ENCODE peak calls at places on chromosome 1, in seven cellular contexts. U is glutamatergic neuron, F is ureter, L is AG04450, G is NCI-H1417, N is NCI-H2107, B is NCI-H1092. Z is an unnamed sample.

GRCh38 chr1:119275145-119275929 is 93.2 kb upstream of the HAO2 start:
- DNase-seq in U (peak; percentile 42), G (peak; percentile 62), L (peak; percentile 32), F (no peak), B (peak; percentile 12), N (no peak), Z (peak; percentile 57)

GRCh38 chr1:24163999-24164398 is 21.1 kb upstream of the IL22RA1 start:
- DNase-seq in L (no peak), B (no peak), G (no peak), U (no peak), N (no peak), F (no peak), Z (no peak)

GRCh38 chr1:3558036-3558726 is 53.1 kb downstream of the MEGF6 start:
- DNase-seq in U (no peak), B (no peak), F (no peak), G (no peak), L (no peak), N (no peak), Z (no peak)

GRCh38 chr1:60908159-60908558 is 174.2 kb upstream of the NFIA start:
- DNase-seq in B (no peak), G (no peak), U (no peak), N (no peak), F (no peak), L (no peak), Z (no peak)

GRCh38 chr1:58619286-58620054 is 42.4 kb upstream of the TACSTD2 start:
- DNase-seq in L (no peak), G (no peak), U (no peak), F (peak; percentile 48), B (no peak), N (no peak), Z (no peak)

GRCh38 chr1:110272045-110272444 is 61.9 kb downstream of the KCNC4 start:
- DNase-seq in N (no peak), B (no peak), U (no peak), G (no peak), L (no peak), F (no peak), Z (no peak)

GRCh38 chr1:221723918-221724263 is 18.0 kb downstream of the DUSP10 start:
- DNase-seq in B (no peak), N (no peak), G (no peak), F (no peak), U (no peak), L (no peak), Z (no peak)

GRCh38 chr1:200473698-200474371 is 64.0 kb upstream of the ZNF281 start:
- DNase-seq in G (no peak), N (no peak), U (no peak), F (no peak), L (no peak), B (no peak), Z (peak; percentile 4)

GRCh38 chr1:54603241-54603640 is 20.1 kb downstream of the FAM151A start:
- DNase-seq in B (no peak), U (no peak), L (no peak), G (no peak), N (no peak), F (no peak), Z (no peak)

GRCh38 chr1:232038704-232039103 is 412.1 kb downstream of the DISC1 start:
- DNase-seq in L (no peak), F (no peak), N (no peak), U (no peak), G (peak; percentile 58), B (peak; percentile 16), Z (no peak)

GRCh38 chr1:174352883-174353608 is 94.7 kb upstream of the GPR52 start:
- DNase-seq in B (no peak), G (no peak), F (no peak), L (no peak), U (no peak), N (no peak), Z (no peak)

GRCh38 chr1:150536836-150537731 is 12.1 kb upstream of the ADAMTSL4 start:
- DNase-seq in U (no peak), G (no peak), B (no peak), N (no peak), F (no peak), L (no peak), Z (no peak)

GRCh38 chr1:45793942-45794604 is 9.3 kb upstream of the MAST2 start:
- DNase-seq in U (no peak), G (no peak), F (no peak), B (peak; percentile 9), L (no peak), N (no peak), Z (no peak)

GRCh38 chr1:50417487-50417886 is 5.8 kb downstream of the DMRTA2 start:
- DNase-seq in U (peak; percentile 26), F (no peak), N (no peak), B (no peak), L (no peak), G (no peak), Z (peak; percentile 22)

GRCh38 chr1:234969630-234970370 is 158.8 kb downstream of the TOMM20 start:
- DNase-seq in L (peak; percentile 88), F (no peak), N (peak; percentile 61), B (peak; percentile 83), G (peak; percentile 91), U (peak; percentile 76), Z (peak; percentile 80)

GRCh38 chr1:157085416-157085815 is 14.2 kb downstream of the ETV3L start:
- DNase-seq in L (no peak), B (no peak), G (no peak), U (no peak), F (peak; percentile 14), N (no peak), Z (no peak)

GRCh38 chr1:81304187-81304586 is 496.5 kb upstream of the ADGRL2 start:
- DNase-seq in F (no peak), L (no peak), G (peak; percentile 52), B (no peak), N (no peak), U (no peak), Z (no peak)

GRCh38 chr1:206909167-206909882 is 12.1 kb downstream of the IL24 start:
- DNase-seq in N (peak; percentile 69), B (peak; percentile 51), U (peak; percentile 37), F (peak; percentile 89), G (peak; percentile 87), L (no peak), Z (peak; percentile 65)

GRCh38 chr1:203069028-203069804 is 16.6 kb downstream of the MYOG start:
- DNase-seq in F (peak; percentile 59), U (no peak), L (no peak), B (peak; percentile 53), N (no peak), G (peak; percentile 60), Z (no peak)